ENCODE peak calls at places on chromosomes 1 and 21, in four cellular contexts. N is WTC11, W is K562, Z is HepG2. Q is an unnamed sample.

GRCh38 chr1:19177811-19178210 is 32.3 kb downstream of the UBR4 start:
- DNase-seq in N (no peak), Z (no peak), W (no peak), Q (no peak)

GRCh38 chr1:153646672-153647374 is 11.7 kb upstream of the SNAPIN start:
- DNase-seq in W (no peak), N (no peak), Z (no peak), Q (peak; percentile 17)

GRCh38 chr1:162206749-162207635 is 137.5 kb downstream of the NOS1AP start:
- DNase-seq in W (no peak), N (no peak), Z (peak; percentile 21), Q (no peak)

GRCh38 chr1:163056832-163057231 is 12.3 kb upstream of the RGS4 start:
- DNase-seq in W (no peak), Z (no peak), N (no peak), Q (no peak)

GRCh38 chr1:24688621-24689195 is 45.6 kb downstream of the SRRM1 start:
- DNase-seq in N (peak; percentile 79), Z (peak; percentile 57), W (peak; percentile 70), Q (peak; percentile 67)

GRCh38 chr1:233269656-233270055 is 25.9 kb downstream of the PCNX2 start:
- DNase-seq in N (no peak), Z (no peak), W (no peak), Q (no peak)

GRCh38 chr1:56676571-56677035 is 31.5 kb downstream of the PRKAA2 start:
- DNase-seq in N (no peak), W (no peak), Z (no peak), Q (peak; percentile 47)

GRCh38 chr1:216758182-216758581 is 35.0 kb upstream of the ESRRG start:
- DNase-seq in Z (no peak), N (no peak), W (no peak), Q (no peak)

GRCh38 chr1:205141236-205142104 is 19.7 kb upstream of the RBBP5 start:
- DNase-seq in Z (peak; percentile 66), N (peak; percentile 83), W (peak; percentile 79), Q (peak; percentile 76)

GRCh38 chr21:42431196-42431595 is 27.5 kb downstream of the UBASH3A start:
- DNase-seq in W (no peak), Z (no peak), N (no peak), Q (no peak)

GRCh38 chr1:151222130-151222529 is 23.8 kb downstream of the PIP5K1A start:
- DNase-seq in W (no peak), Z (no peak), N (no peak), Q (no peak)

GRCh38 chr1:182351790-182352364 is 39.7 kb downstream of the GLUL start:
- DNase-seq in Z (no peak), W (no peak), N (no peak), Q (no peak)

GRCh38 chr1:27009601-27010197 is 3.0 kb downstream of the TENT5B start:
- DNase-seq in W (no peak), Z (no peak), N (no peak), Q (no peak)

GRCh38 chr1:115976062-115976899 is at the start of gene SLC22A15:
- DNase-seq in N (peak; percentile 71), W (peak; percentile 40), Z (no peak), Q (peak; percentile 15)

GRCh38 chr1:89065077-89065868 is at the start of gene GBP1:
- DNase-seq in W (no peak), N (no peak), Z (peak; percentile 22), Q (no peak)

GRCh38 chr1:171901245-171901644 is 59.9 kb downstream of the DNM3 start:
- DNase-seq in W (no peak), N (no peak), Z (no peak), Q (no peak)

GRCh38 chr1:116586741-116587143 is 15.9 kb upstream of the CD58 start:
- DNase-seq in W (no peak), Z (no peak), N (no peak), Q (no peak)

GRCh38 chr1:66685265-66685664 is 67.0 kb upstream of the DYNLT5 start:
- DNase-seq in N (no peak), W (no peak), Z (no peak), Q (no peak)

GRCh38 chr1:113684153-113684541 is 75.1 kb downstream of the PHTF1 start:
- DNase-seq in W (no peak), N (no peak), Z (no peak), Q (no peak)

GRCh38 chr1:247857986-247858356 is 984 bp downstream of the TRIM58 start:
- DNase-seq in W (no peak), Z (no peak), N (no peak), Q (no peak)

GRCh38 chr1:54405894-54406293 is 300 bp downstream of the SSBP3 start:
- DNase-seq in N (no peak), W (no peak), Z (no peak), Q (no peak)
- TF ChIP-seq HMGXB4 in N (no peak), W (no peak), Z (no peak), Q (no peak)

DNA sequence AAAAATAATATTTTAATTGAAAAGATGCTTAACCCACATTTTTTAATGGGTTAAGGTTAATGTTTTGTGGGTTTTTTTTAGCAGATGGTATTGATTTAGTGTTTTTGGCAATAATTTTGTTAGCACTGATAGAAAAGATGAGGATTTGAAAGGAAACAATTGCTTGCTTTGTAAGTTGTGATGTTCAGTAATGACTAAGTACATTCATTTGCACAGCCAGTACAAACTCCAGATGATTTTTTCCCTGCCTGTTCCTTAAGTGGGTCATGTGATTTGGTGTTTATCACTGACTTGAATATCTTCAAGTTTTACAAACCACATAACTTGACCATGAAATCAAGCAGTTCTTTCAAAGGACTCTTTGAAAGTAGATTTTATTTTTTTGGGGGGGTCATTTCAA is 15.0 kb downstream of the DISP1 start:
- DNase-seq in N (no peak), W (no peak), Z (no peak), Q (no peak)
- TF ChIP-seq HMGXB4 in N (no peak), W (no peak), Z (no peak), Q (no peak)

DNA sequence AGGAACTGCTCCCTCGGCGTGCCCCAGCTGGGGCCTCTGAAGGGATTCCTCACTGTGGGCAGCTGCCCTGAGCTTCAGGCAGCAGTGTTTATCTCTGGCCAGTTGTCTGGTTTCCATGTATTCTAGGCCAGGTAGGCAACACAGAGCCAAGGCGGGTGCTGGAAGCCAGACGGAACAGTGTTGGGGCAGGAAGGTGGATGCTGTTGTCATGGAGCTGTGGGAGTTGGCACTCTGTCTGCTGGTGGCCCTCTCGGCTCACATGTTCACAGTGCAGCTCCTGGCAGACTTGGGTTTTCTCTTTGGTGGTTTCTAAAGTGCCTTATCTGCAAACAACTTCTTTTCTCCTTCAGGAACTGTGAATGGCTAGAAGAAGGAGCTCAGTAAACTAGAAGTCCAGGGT is 19.0 kb downstream of the NECAP2 start:
- DNase-seq in W (no peak), Z (no peak), N (no peak), Q (no peak)
- TF ChIP-seq HMGXB4 in W (no peak), Z (no peak), N (no peak), Q (no peak)

GRCh38 chr1:194045416-194045815 is 859.0 kb upstream of the B3GALT2 start:
- DNase-seq in W (no peak), N (no peak), Z (no peak), Q (peak; percentile 13)

GRCh38 chr1:194039578-194039977 is 853.2 kb upstream of the B3GALT2 start:
- DNase-seq in N (no peak), W (no peak), Z (no peak), Q (no peak)

GRCh38 chr1:194047921-194048320 is 861.5 kb upstream of the B3GALT2 start:
- DNase-seq in N (no peak), W (no peak), Z (no peak), Q (no peak)

GRCh38 chr1:194044892-194045291 is 858.5 kb upstream of the B3GALT2 start:
- DNase-seq in Z (no peak), N (no peak), W (no peak), Q (no peak)

DNA sequence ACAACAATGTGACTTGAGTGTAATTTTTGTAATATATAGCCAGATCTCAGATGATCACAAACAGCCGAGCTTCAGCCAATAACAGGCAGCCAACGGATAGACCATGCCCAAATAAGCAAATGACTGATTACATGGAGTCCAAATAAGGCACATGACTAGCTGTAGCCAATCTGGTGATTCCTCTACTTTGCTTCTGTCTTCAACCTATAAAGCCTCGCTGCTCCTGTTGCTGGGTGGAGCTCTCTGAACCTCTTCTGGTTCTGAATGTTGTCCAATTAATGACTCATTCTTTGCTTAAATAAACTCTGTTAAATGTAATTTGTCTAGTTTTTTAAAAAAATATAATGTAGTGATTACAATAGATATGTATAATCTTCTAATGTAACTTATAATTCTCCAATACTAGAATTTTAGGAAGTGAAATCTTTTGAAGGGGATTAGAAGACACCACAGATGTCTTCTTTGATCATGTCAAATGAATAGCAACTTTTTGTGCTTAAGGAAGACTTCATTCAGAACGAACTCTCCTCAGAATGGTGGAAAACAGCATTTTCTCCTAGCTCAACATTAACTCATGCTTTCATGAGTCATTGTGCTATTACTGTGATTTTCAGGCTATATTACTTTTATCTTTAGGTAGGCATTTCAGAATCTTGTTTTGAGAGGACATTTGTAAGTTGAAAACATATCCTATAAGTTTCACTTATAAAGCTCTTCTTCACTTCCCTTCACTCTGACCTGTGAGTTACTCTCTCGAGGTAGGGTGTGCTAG is 857.8 kb upstream of the B3GALT2 start:
- DNase-seq in W (no peak), Z (no peak), N (no peak), Q (no peak)
- TF ChIP-seq HMGXB4 in W (no peak), Z (no peak), N (no peak), Q (no peak)

DNA sequence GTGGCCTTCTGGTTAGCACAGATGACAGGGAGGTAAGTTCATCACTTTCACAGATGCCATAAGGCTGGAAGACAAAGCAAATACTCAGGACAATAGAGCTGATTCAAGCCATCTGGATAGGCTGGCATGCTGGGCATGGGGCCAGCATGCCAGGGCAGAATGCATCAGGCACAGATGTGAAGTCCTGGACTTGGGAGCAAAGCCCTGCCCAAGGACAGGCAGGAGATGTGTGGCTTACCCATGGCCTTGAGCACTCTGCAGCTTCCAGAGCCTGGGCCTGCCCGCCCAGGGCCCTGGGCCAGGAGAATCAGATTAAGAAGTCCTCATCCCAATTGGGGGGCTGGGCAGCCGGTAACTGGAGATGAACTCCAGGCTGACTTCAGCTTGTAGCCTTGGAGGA is 135.7 kb upstream of the ZC3H12A start:
- DNase-seq in Z (no peak), N (no peak), W (no peak), Q (no peak)
- TF ChIP-seq HMGXB4 in Z (no peak), N (no peak), W (no peak), Q (no peak)

GRCh38 chr1:157673008-157673407 is 27.6 kb downstream of the FCRL3 start:
- DNase-seq in W (no peak), Z (no peak), N (no peak), Q (no peak)

GRCh38 chr1:157682710-157683437 is 17.7 kb downstream of the FCRL3 start:
- DNase-seq in N (no peak), Z (no peak), W (no peak), Q (no peak)

DNA sequence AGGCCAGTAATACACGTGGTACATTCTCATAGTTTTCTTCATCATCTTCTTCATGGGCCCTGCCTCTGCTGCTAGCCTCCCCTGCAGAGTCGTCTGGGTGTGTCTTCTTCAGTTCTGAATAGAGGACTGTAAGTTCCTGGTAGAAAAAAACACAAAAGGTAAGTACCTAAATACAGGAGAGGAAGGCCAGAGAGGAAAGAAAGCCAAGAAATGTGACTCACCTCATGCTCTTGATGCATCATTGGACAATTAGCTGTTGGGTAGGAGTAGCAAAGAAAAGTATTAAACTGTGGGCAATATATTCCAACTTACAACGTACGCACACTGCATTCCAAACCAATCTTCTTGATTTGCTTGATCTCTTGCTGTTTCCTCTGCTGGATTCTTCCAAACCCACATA is 21.8 kb downstream of the FCRL3 start:
- DNase-seq in W (no peak), N (no peak), Z (no peak), Q (no peak)
- TF ChIP-seq HMGXB4 in W (no peak), N (no peak), Z (no peak), Q (no peak)

GRCh38 chr1:212414328-212415106 is at the start of gene PACC1:
- DNase-seq in W (peak; percentile 100), Z (peak; percentile 89), N (peak; percentile 97), Q (peak; percentile 88)
- TF ChIP-seq HMGXB4 in W (peak; percentile 55), Z (peak; percentile 83), N (peak; percentile 53), Q (no peak)

Q was measured in A549.